ENCODE peak calls at places on chromosomes 13 and 19, in four cellular contexts. V is stimulated activated CD4-positive, alpha-beta T cell treated with anti-CD3 and anti-CD28 coated beads, Interleukin-4, amount 100 ng/mL, for 1 hour; Z is stimulated activated CD8-positive, alpha-beta memory T cell treated with anti-CD3 and anti-CD28 coated beads, Interleukin-15, amount 100 ng/mL, for 24 hours; Y is upper lobe of left lung. A is an unnamed sample.

GRCh38 chr19:40191836-40192646 is 815 bp downstream of the MAP3K10 start:
- DNase-seq in V (peak; percentile 24), Z (no peak), Y (peak; percentile 88), A (peak; percentile 53)

GRCh38 chr19:4181053-4181508 is 1.3 kb downstream of the SIRT6 start:
- DNase-seq in V (no peak), Z (no peak), Y (no peak), A (no peak)

GRCh38 chr13:80945328-80945727 is 604.4 kb upstream of the SPRY2 start:
- DNase-seq in V (no peak), Z (no peak), Y (no peak), A (no peak)

GRCh38 chr13:114030666-114031610 is 57.1 kb upstream of the C13orf46 start:
- DNase-seq in V (no peak), Z (no peak), Y (peak; percentile 63), A (no peak)

GRCh38 chr13:42847891-42848663 is 66.7 kb downstream of the FAM216B start:
- DNase-seq in V (no peak), Z (no peak), Y (no peak), A (peak; percentile 19)

GRCh38 chr19:7575426-7576040 is 20.1 kb upstream of the CAMSAP3 start:
- DNase-seq in V (no peak), Z (no peak), Y (no peak), A (peak; percentile 62)

GRCh38 chr19:4929186-4929585 is 19.9 kb downstream of the UHRF1 start:
- DNase-seq in V (no peak), Z (no peak), Y (peak; percentile 79), A (peak; percentile 32)

GRCh38 chr13:81017525-81018152 is 676.7 kb upstream of the SPRY2 start:
- DNase-seq in V (no peak), Z (no peak), Y (no peak), A (peak; percentile 74)

A was measured in ELR.